ENCODE peak calls at places on chromosome 22, in eight cellular contexts. G is fibroblast of the aortic adventitia, Y is PC-3, O is body of pancreas, M is suprapubic skin, Q is A549, W is AG04450, L is HFFc6. C is an unnamed sample.

GRCh38 chr22:42066133-42066761 is 4.4 kb downstream of the NAGA start:
- DNase-seq in G (no peak), Y (no peak), O (no peak), M (no peak), Q (no peak), W (no peak), L (no peak), C (no peak)

GRCh38 chr22:23478175-23478574 is 101.9 kb downstream of the IGLL1 start:
- DNase-seq in G (no peak), Y (peak), O (no peak), M (no peak), Q (no peak), W (no peak), L (no peak), C (no peak)

GRCh38 chr22:32880531-32880905 is 79.0 kb downstream of the TIMP3 start:
- DNase-seq in G (no peak), Y (no peak), O (no peak), M (no peak), Q (no peak), W (no peak), L (no peak), C (no peak)

GRCh38 chr22:44181033-44181911 is 547 bp downstream of the PARVG start:
- DNase-seq in G (no peak), Y (peak), O (no peak), M (no peak), Q (no peak), W (no peak), L (no peak), C (no peak)

GRCh38 chr22:50620861-50621490 is 7.0 kb downstream of the ARSA start:
- DNase-seq in G (no peak), Y (peak), O (no peak), M (no peak), Q (no peak), W (no peak), L (no peak), C (no peak)

GRCh38 chr22:18104566-18104965 is 6.0 kb upstream of the TUBA8 start:
- DNase-seq in G (peak), Y (no peak), O (no peak), M (no peak), Q (no peak), W (no peak), L (no peak), C (no peak)

GRCh38 chr22:41563051-41563711 is 2.4 kb downstream of the CSDC2 start:
- DNase-seq in G (peak), Y (peak), O (peak), M (no peak), Q (peak), W (no peak), L (peak), C (no peak)

GRCh38 chr22:41910050-41910598 is 4.8 kb downstream of the SHISA8 start:
- DNase-seq in G (no peak), Y (no peak), O (peak), M (peak), Q (no peak), W (no peak), L (no peak), C (no peak)

GRCh38 chr22:41682033-41682807 is 6.4 kb downstream of the SNU13 start:
- DNase-seq in G (peak), Y (peak), O (peak), M (peak), Q (no peak), W (peak), L (peak), C (peak)

GRCh38 chr22:39097098-39098020 is at the start of gene APOBEC3H:
- DNase-seq in G (no peak), Y (peak), O (peak), M (no peak), Q (no peak), W (no peak), L (no peak), C (no peak)

GRCh38 chr22:38205261-38206128 is 3.7 kb downstream of the MAFF start:
- DNase-seq in G (peak), Y (no peak), O (peak), M (peak), Q (no peak), W (peak), L (peak), C (no peak)

GRCh38 chr22:27809226-27809625 is 7.7 kb upstream of the MN1 start:
- DNase-seq in G (no peak), Y (no peak), O (no peak), M (no peak), Q (no peak), W (no peak), L (no peak), C (no peak)

GRCh38 chr22:23521442-23522113 is 58.5 kb downstream of the IGLL1 start:
- DNase-seq in G (peak), Y (peak), O (peak), M (peak), Q (peak), W (peak), L (peak), C (peak)

GRCh38 chr22:33697640-33698039 is 222.6 kb downstream of the LARGE1 start:
- DNase-seq in G (no peak), Y (no peak), O (no peak), M (no peak), Q (no peak), W (no peak), L (no peak), C (no peak)

GRCh38 chr22:38218661-38219331 is 17.0 kb downstream of the MAFF start:
- DNase-seq in G (peak), Y (peak), O (peak), M (peak), Q (peak), W (peak), L (peak), C (no peak)

GRCh38 chr22:41565403-41566054 is 4.7 kb downstream of the CSDC2 start:
- DNase-seq in G (peak), Y (peak), O (peak), M (no peak), Q (peak), W (peak), L (peak), C (no peak)

GRCh38 chr22:17903564-17904295 is 120.6 kb downstream of the MICAL3 start:
- DNase-seq in G (no peak), Y (no peak), O (peak), M (no peak), Q (no peak), W (no peak), L (no peak), C (no peak)

GRCh38 chr22:37750596-37751162 is 53.8 kb downstream of the TRIOBP start:
- DNase-seq in G (no peak), Y (no peak), O (peak), M (no peak), Q (no peak), W (no peak), L (no peak), C (no peak)

GRCh38 chr22:31350410-31350863 is 4.3 kb upstream of the PATZ1 start:
- DNase-seq in G (no peak), Y (no peak), O (peak), M (no peak), Q (peak), W (no peak), L (peak), C (no peak)

GRCh38 chr22:45882881-45883810 is 93.8 kb downstream of the WNT7B start:
- DNase-seq in G (no peak), Y (no peak), O (no peak), M (peak), Q (no peak), W (no peak), L (no peak), C (no peak)

GRCh38 chr22:30314918-30315317 is 11.8 kb downstream of the TBC1D10A start:
- DNase-seq in G (no peak), Y (no peak), O (no peak), M (no peak), Q (no peak), W (no peak), L (no peak), C (no peak)

GRCh38 chr22:39491696-39492095 is 10.4 kb upstream of the MIEF1 start:
- DNase-seq in G (no peak), Y (no peak), O (no peak), M (no peak), Q (no peak), W (no peak), L (no peak), C (no peak)

GRCh38 chr22:45549739-45550138 is 47.1 kb downstream of the FBLN1 start:
- DNase-seq in G (no peak), Y (peak), O (no peak), M (no peak), Q (no peak), W (no peak), L (no peak), C (no peak)

GRCh38 chr22:24578355-24579241 is 14.3 kb downstream of the LRRC75B start:
- DNase-seq in G (peak), Y (peak), O (no peak), M (no peak), Q (no peak), W (no peak), L (peak), C (no peak)

GRCh38 chr22:22944268-22944985 is 56.8 kb downstream of the IGLL5 start:
- DNase-seq in G (no peak), Y (no peak), O (no peak), M (peak), Q (no peak), W (no peak), L (no peak), C (no peak)

GRCh38 chr22:32830473-32830872 is 29.0 kb downstream of the TIMP3 start:
- DNase-seq in G (no peak), Y (no peak), O (peak), M (peak), Q (no peak), W (no peak), L (no peak), C (peak)

GRCh38 chr22:49817359-49817758 is 10.3 kb downstream of the BRD1 start:
- DNase-seq in G (no peak), Y (no peak), O (no peak), M (no peak), Q (no peak), W (no peak), L (no peak), C (no peak)

GRCh38 chr22:37483594-37484114 is 2.5 kb downstream of the MFNG start:
- DNase-seq in G (peak), Y (no peak), O (no peak), M (no peak), Q (no peak), W (no peak), L (no peak), C (no peak)

GRCh38 chr22:39463931-39464390 is 7.1 kb downstream of the MGAT3 start:
- DNase-seq in G (peak), Y (no peak), O (no peak), M (no peak), Q (no peak), W (no peak), L (no peak), C (no peak)

GRCh38 chr22:25120093-25120561 is 79.5 kb upstream of the CRYBB3 start:
- DNase-seq in G (no peak), Y (peak), O (peak), M (no peak), Q (no peak), W (no peak), L (no peak), C (no peak)

GRCh38 chr22:32991353-32992115 is 66.6 kb downstream of the SYN3 start:
- DNase-seq in G (peak), Y (no peak), O (no peak), M (peak), Q (no peak), W (no peak), L (peak), C (no peak)

GRCh38 chr22:38724176-38724575 is 18.4 kb downstream of the GTPBP1 start:
- DNase-seq in G (no peak), Y (no peak), O (no peak), M (no peak), Q (no peak), W (no peak), L (no peak), C (no peak)

GRCh38 chr22:41596776-41597634 is 7.4 kb upstream of the PMM1 start:
- DNase-seq in G (peak), Y (peak), O (peak), M (no peak), Q (peak), W (no peak), L (peak), C (peak)

GRCh38 chr22:17888855-17889254 is 114.6 kb upstream of the BID start:
- DNase-seq in G (no peak), Y (no peak), O (no peak), M (no peak), Q (no peak), W (no peak), L (no peak), C (no peak)

GRCh38 chr22:40635940-40636379 is 559 bp downstream of the MRTFA start:
- DNase-seq in G (peak), Y (no peak), O (no peak), M (peak), Q (no peak), W (no peak), L (no peak), C (peak)

GRCh38 chr22:30667092-30667485 is 586 bp downstream of the DUSP18 start:
- DNase-seq in G (peak), Y (no peak), O (no peak), M (no peak), Q (no peak), W (no peak), L (no peak), C (no peak)

GRCh38 chr22:26457661-26458272 is 25.8 kb downstream of the HPS4 start:
- DNase-seq in G (no peak), Y (no peak), O (no peak), M (no peak), Q (no peak), W (no peak), L (no peak), C (no peak)

DNA sequence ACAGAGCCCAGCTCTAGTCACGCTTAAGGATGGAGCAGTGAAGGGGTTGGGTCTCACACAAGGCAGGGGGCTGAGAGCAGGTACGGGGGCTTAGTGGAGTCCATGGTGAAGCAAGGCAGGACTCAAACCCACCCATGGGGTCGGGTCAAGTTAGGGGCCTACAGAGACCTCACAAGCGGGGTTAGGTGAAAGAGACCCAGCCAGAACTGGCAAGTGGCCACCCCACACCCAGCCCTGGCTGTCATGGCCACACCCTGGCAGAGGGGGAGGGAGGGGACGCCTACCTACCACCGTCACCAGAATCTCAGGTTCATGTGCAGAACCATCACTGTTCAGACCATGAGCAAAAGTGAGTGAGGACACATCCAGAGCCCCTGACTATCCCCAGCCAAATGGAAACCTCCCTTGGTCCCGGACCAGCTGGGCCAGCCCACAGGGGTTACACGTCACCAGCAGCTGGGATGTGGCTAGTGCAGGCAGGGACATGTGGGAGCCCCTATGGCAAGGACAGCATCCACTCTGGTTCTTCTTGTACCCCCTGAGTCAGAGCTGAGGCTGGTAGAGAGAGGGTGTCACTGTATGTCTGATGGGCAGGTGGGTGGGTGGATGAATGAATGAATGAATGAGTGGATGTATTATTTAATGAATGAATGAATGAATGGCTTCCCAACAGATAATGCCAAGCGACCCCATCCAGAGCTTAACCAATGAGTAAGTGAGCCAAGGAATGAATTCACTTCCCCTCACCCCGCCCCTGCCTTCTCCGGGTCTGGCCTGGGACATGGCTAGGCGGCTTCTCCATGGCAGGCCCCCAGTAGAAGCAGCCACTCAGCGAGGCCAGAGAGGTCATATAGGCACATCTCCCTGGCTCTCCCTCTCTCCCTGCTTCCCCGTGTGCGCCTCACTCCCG is 681.6 kb downstream of the TBC1D22A start:
- DNase-seq in G (no peak), Y (no peak), O (no peak), M (no peak), Q (no peak), W (no peak), L (no peak), C (no peak)
- TF ChIP-seq CTCF in G (no peak), Y (no peak), O (no peak), M (no peak), Q (no peak), W (no peak), L (no peak), C (no peak)

DNA sequence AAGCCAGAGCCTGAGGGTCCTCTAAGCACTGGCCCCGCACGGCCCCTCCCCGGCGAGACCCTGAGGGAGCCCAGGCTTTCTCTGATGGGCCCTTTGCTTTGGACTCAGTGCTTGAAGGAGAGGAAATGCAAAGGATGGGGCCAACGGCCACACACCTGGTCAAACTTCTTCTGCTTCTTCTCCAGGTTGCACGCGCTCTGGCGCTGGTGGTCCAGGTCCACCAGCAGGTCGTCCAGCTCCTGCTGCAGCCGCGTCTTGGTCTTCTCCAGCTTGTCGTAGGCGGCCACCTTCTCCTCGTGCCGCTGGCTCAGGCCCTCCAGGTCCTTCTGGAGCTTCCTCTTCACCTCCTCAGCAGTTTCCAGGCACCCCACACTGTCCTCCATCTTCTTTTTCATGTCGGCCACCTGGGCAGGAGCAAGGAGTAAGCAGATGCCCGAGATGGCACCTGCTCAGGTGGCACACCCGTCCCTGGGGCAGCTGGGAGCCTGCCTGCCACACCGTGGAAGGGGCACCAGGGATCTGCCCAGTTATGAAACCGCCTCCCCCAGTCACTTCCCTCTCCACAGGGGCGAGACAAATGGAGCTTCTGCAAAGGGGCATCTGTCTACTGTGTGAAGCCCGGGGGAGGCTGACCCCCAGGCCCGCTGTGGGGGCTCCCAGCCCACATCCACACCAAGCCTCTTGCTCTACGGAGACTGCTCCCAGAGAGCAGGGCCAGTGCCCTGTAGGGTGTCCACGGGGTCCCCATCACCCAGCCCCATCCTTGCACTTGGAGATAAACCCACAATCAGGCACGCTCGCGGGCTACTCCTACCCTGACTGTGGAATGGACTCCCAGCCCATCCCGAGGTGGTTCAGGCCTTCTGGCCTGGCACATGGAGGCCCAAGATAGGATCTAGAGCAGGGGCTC is 39.2 kb downstream of the APOL1 start:
- DNase-seq in G (no peak), Y (no peak), O (no peak), M (no peak), Q (no peak), W (no peak), L (no peak), C (no peak)
- TF ChIP-seq CTCF in G (no peak), Y (no peak), O (no peak), M (no peak), Q (no peak), W (no peak), L (no peak), C (no peak)

DNA sequence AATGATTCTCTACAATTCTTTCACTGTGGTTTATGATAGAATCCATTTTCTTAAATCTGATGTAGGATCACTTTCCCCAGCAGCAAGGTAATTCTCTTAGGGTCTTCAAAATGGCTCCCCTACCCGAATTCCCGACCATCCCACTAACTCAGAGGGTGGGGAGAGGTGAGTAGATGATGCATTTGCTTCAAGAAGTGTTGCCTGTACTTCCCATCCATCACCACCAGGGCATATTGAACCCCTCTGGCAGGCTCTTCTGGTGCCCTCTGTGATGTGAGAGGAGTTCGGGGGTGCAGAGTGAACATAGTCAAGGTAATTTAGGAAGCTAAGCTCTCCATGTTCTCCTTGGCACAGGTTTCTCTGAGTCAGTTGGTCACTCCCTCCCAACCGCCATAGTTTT is 52.3 kb downstream of the ZNRF3 start:
- DNase-seq in G (no peak), Y (no peak), O (no peak), M (no peak), Q (no peak), W (no peak), L (no peak), C (no peak)
- TF ChIP-seq CTCF in G (peak), Y (peak), O (no peak), M (no peak), Q (no peak), W (peak), L (peak), C (peak)

GRCh38 chr22:20173246-20173645 is 22.4 kb upstream of the CCDC188 start:
- DNase-seq in G (no peak), Y (no peak), O (no peak), M (no peak), Q (no peak), W (no peak), L (no peak), C (no peak)

GRCh38 chr22:20175597-20175900 is 24.7 kb upstream of the CCDC188 start:
- DNase-seq in G (no peak), Y (no peak), O (no peak), M (no peak), Q (no peak), W (no peak), L (no peak), C (no peak)

GRCh38 chr22:20173720-20174119 is 22.9 kb upstream of the CCDC188 start:
- DNase-seq in G (no peak), Y (no peak), O (no peak), M (no peak), Q (no peak), W (no peak), L (no peak), C (no peak)

GRCh38 chr22:20176421-20177060 is 25.7 kb upstream of the CCDC188 start:
- DNase-seq in G (no peak), Y (no peak), O (no peak), M (no peak), Q (no peak), W (no peak), L (no peak), C (no peak)

DNA sequence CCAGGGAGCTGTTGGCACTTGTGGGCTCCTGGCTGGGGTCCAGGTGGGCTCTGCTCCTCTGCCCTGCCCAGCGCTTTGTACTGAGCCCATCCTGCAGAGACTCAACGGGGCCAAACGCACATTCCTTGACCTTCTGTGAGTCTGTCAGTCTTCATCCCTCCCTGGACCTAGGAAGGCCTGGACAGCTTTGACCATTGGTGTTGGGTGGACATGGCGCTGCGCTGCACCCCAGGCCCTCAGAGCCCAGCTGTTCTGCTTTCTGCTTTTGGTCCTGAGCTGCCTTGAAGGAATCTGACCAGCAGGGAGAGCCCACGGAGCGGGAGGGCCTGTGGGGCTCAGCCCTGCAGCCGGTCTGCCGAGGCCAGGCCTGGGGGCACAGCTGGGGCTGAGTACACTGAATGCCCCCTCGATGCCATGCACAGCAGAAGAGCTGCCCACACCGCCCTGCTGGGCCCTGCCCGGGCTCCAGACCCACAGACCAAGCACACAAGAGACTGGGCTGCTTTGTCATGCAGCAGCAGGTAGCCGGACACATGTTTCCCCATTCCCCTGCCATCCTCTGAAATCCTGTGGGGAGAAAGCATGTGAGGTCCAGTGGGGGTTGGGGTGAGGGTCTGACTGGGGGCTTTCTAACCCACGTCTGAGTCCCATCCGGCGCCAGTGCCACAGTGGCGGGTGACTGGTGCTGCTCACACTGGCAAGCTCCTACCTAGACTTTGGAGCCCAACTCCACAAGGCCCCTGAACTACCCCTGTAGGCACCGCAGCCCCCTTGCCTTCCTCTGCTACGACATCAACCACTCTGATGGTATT is 24.1 kb upstream of the CCDC188 start:
- DNase-seq in G (peak), Y (no peak), O (no peak), M (no peak), Q (no peak), W (no peak), L (no peak), C (no peak)
- TF ChIP-seq CTCF in G (peak), Y (peak), O (no peak), M (no peak), Q (no peak), W (peak), L (peak), C (peak)

C was measured in neural crest cell.